ENCODE peak calls at places on chromosomes 12 and 14, in eight cellular contexts. One of them, this sample, is unnamed.

GRCh38 chr12:4118017-4118510 is 155.5 kb upstream of the CCND2 start:
- DNase-seq in A549: no peak
- DNase-seq in choroid plexus epithelial cell: peak
- DNase-seq in H4: no peak
- DNase-seq in iPS-NIHi11: no peak
- DNase-seq in Right ventricle myocardium inferior: peak
- DNase-seq in renal cortical epithelial cell: peak
- DNase-seq in PC-3: no peak
- DNase-seq in this sample: no peak

GRCh38 chr14:65228436-65228835 is 126.1 kb upstream of the MAX start:
- DNase-seq in A549: no peak
- DNase-seq in choroid plexus epithelial cell: no peak
- DNase-seq in H4: no peak
- DNase-seq in iPS-NIHi11: no peak
- DNase-seq in Right ventricle myocardium inferior: no peak
- DNase-seq in renal cortical epithelial cell: no peak
- DNase-seq in PC-3: no peak
- DNase-seq in this sample: no peak

GRCh38 chr12:116879509-116880212 is 1.6 kb downstream of the HRK start:
- DNase-seq in A549: no peak
- DNase-seq in choroid plexus epithelial cell: no peak
- DNase-seq in H4: no peak
- DNase-seq in iPS-NIHi11: no peak
- DNase-seq in Right ventricle myocardium inferior: no peak
- DNase-seq in renal cortical epithelial cell: no peak
- DNase-seq in PC-3: no peak
- DNase-seq in this sample: no peak

GRCh38 chr12:68823711-68824110 is 15.7 kb downstream of the MDM2 start:
- DNase-seq in A549: no peak
- DNase-seq in choroid plexus epithelial cell: peak
- DNase-seq in H4: no peak
- DNase-seq in iPS-NIHi11: no peak
- DNase-seq in Right ventricle myocardium inferior: no peak
- DNase-seq in renal cortical epithelial cell: no peak
- DNase-seq in PC-3: no peak
- DNase-seq in this sample: no peak

GRCh38 chr12:90816353-90817089 is 138.5 kb downstream of the CCER1 start:
- DNase-seq in A549: no peak
- DNase-seq in choroid plexus epithelial cell: peak
- DNase-seq in H4: no peak
- DNase-seq in iPS-NIHi11: no peak
- DNase-seq in Right ventricle myocardium inferior: no peak
- DNase-seq in renal cortical epithelial cell: peak
- DNase-seq in PC-3: peak
- DNase-seq in this sample: no peak

GRCh38 chr12:49667319-49668090 is 39.7 kb downstream of the FMNL3 start:
- DNase-seq in A549: no peak
- DNase-seq in choroid plexus epithelial cell: peak
- DNase-seq in H4: no peak
- DNase-seq in iPS-NIHi11: no peak
- DNase-seq in Right ventricle myocardium inferior: no peak
- DNase-seq in renal cortical epithelial cell: peak
- DNase-seq in PC-3: no peak
- DNase-seq in this sample: no peak

GRCh38 chr12:131783915-131784541 is 44.2 kb upstream of the MMP17 start:
- DNase-seq in A549: peak
- DNase-seq in choroid plexus epithelial cell: peak
- DNase-seq in H4: peak
- DNase-seq in iPS-NIHi11: peak
- DNase-seq in Right ventricle myocardium inferior: no peak
- DNase-seq in renal cortical epithelial cell: peak
- DNase-seq in PC-3: peak
- DNase-seq in this sample: peak

GRCh38 chr14:96121660-96122395 is 82.7 kb downstream of the C14orf132 start:
- DNase-seq in A549: no peak
- DNase-seq in choroid plexus epithelial cell: peak
- DNase-seq in H4: no peak
- DNase-seq in iPS-NIHi11: no peak
- DNase-seq in Right ventricle myocardium inferior: no peak
- DNase-seq in renal cortical epithelial cell: peak
- DNase-seq in PC-3: no peak
- DNase-seq in this sample: no peak

GRCh38 chr14:37864861-37865718 is 269.7 kb downstream of the TTC6 start:
- DNase-seq in A549: no peak
- DNase-seq in choroid plexus epithelial cell: peak
- DNase-seq in H4: peak
- DNase-seq in iPS-NIHi11: no peak
- DNase-seq in Right ventricle myocardium inferior: no peak
- DNase-seq in renal cortical epithelial cell: peak
- DNase-seq in PC-3: peak
- DNase-seq in this sample: peak

GRCh38 chr12:53733051-53733812 is 6.0 kb upstream of the CALCOCO1 start:
- DNase-seq in A549: no peak
- DNase-seq in choroid plexus epithelial cell: peak
- DNase-seq in H4: no peak
- DNase-seq in iPS-NIHi11: no peak
- DNase-seq in Right ventricle myocardium inferior: no peak
- DNase-seq in renal cortical epithelial cell: peak
- DNase-seq in PC-3: peak
- DNase-seq in this sample: no peak

GRCh38 chr14:73998736-73999135 is 20.4 kb downstream of the ENTPD5 start:
- DNase-seq in A549: no peak
- DNase-seq in choroid plexus epithelial cell: no peak
- DNase-seq in H4: no peak
- DNase-seq in iPS-NIHi11: no peak
- DNase-seq in Right ventricle myocardium inferior: no peak
- DNase-seq in renal cortical epithelial cell: no peak
- DNase-seq in PC-3: no peak
- DNase-seq in this sample: no peak

GRCh38 chr12:126481688-126482087 is 1416.5 kb downstream of the AACS start:
- DNase-seq in A549: no peak
- DNase-seq in choroid plexus epithelial cell: no peak
- DNase-seq in H4: no peak
- DNase-seq in iPS-NIHi11: no peak
- DNase-seq in Right ventricle myocardium inferior: no peak
- DNase-seq in renal cortical epithelial cell: no peak
- DNase-seq in PC-3: no peak
- DNase-seq in this sample: no peak

GRCh38 chr14:103385994-103386491 is 828 bp downstream of the MARK3 start:
- DNase-seq in A549: no peak
- DNase-seq in choroid plexus epithelial cell: peak
- DNase-seq in H4: no peak
- DNase-seq in iPS-NIHi11: peak
- DNase-seq in Right ventricle myocardium inferior: no peak
- DNase-seq in renal cortical epithelial cell: peak
- DNase-seq in PC-3: peak
- DNase-seq in this sample: peak

GRCh38 chr12:94813314-94813713 is 163.0 kb upstream of the TMCC3 start:
- DNase-seq in A549: no peak
- DNase-seq in choroid plexus epithelial cell: peak
- DNase-seq in H4: peak
- DNase-seq in iPS-NIHi11: no peak
- DNase-seq in Right ventricle myocardium inferior: no peak
- DNase-seq in renal cortical epithelial cell: peak
- DNase-seq in PC-3: peak
- DNase-seq in this sample: no peak

GRCh38 chr14:64541261-64541970 is 875 bp downstream of the HSPA2 start:
- DNase-seq in A549: no peak
- DNase-seq in choroid plexus epithelial cell: peak
- DNase-seq in H4: no peak
- DNase-seq in iPS-NIHi11: no peak
- DNase-seq in Right ventricle myocardium inferior: no peak
- DNase-seq in renal cortical epithelial cell: no peak
- DNase-seq in PC-3: no peak
- DNase-seq in this sample: no peak

GRCh38 chr14:93263416-93263815 is 56.4 kb downstream of the UBR7 start:
- DNase-seq in A549: no peak
- DNase-seq in choroid plexus epithelial cell: peak
- DNase-seq in H4: no peak
- DNase-seq in iPS-NIHi11: no peak
- DNase-seq in Right ventricle myocardium inferior: no peak
- DNase-seq in renal cortical epithelial cell: peak
- DNase-seq in PC-3: peak
- DNase-seq in this sample: no peak

GRCh38 chr14:74618078-74618952 is 6.3 kb upstream of the LTBP2 start:
- DNase-seq in A549: peak
- DNase-seq in choroid plexus epithelial cell: peak
- DNase-seq in H4: peak
- DNase-seq in iPS-NIHi11: no peak
- DNase-seq in Right ventricle myocardium inferior: no peak
- DNase-seq in renal cortical epithelial cell: peak
- DNase-seq in PC-3: peak
- DNase-seq in this sample: peak

GRCh38 chr14:102050625-102051024 is 36.2 kb downstream of the HSP90AA1 start:
- DNase-seq in A549: no peak
- DNase-seq in choroid plexus epithelial cell: no peak
- DNase-seq in H4: no peak
- DNase-seq in iPS-NIHi11: peak
- DNase-seq in Right ventricle myocardium inferior: no peak
- DNase-seq in renal cortical epithelial cell: no peak
- DNase-seq in PC-3: no peak
- DNase-seq in this sample: peak

GRCh38 chr12:90020436-90020835 is 311.8 kb upstream of the ATP2B1 start:
- DNase-seq in A549: no peak
- DNase-seq in choroid plexus epithelial cell: no peak
- DNase-seq in H4: no peak
- DNase-seq in iPS-NIHi11: no peak
- DNase-seq in Right ventricle myocardium inferior: no peak
- DNase-seq in renal cortical epithelial cell: no peak
- DNase-seq in PC-3: no peak
- DNase-seq in this sample: no peak

GRCh38 chr14:88346048-88346639 is 23.1 kb upstream of the KCNK10 start:
- DNase-seq in A549: no peak
- DNase-seq in choroid plexus epithelial cell: no peak
- DNase-seq in H4: peak
- DNase-seq in iPS-NIHi11: no peak
- DNase-seq in Right ventricle myocardium inferior: no peak
- DNase-seq in renal cortical epithelial cell: no peak
- DNase-seq in PC-3: peak
- DNase-seq in this sample: no peak

GRCh38 chr14:56216631-56217379 is 98.6 kb downstream of the PELI2 start:
- DNase-seq in A549: no peak
- DNase-seq in choroid plexus epithelial cell: peak
- DNase-seq in H4: no peak
- DNase-seq in iPS-NIHi11: no peak
- DNase-seq in Right ventricle myocardium inferior: peak
- DNase-seq in renal cortical epithelial cell: peak
- DNase-seq in PC-3: no peak
- DNase-seq in this sample: peak

GRCh38 chr12:130945793-130946492 is 7.8 kb upstream of the ADGRD1 start:
- DNase-seq in A549: no peak
- DNase-seq in choroid plexus epithelial cell: peak
- DNase-seq in H4: no peak
- DNase-seq in iPS-NIHi11: no peak
- DNase-seq in Right ventricle myocardium inferior: no peak
- DNase-seq in renal cortical epithelial cell: no peak
- DNase-seq in PC-3: no peak
- DNase-seq in this sample: no peak

GRCh38 chr14:68927089-68927488 is 52.0 kb downstream of the ACTN1 start:
- DNase-seq in A549: no peak
- DNase-seq in choroid plexus epithelial cell: no peak
- DNase-seq in H4: no peak
- DNase-seq in iPS-NIHi11: no peak
- DNase-seq in Right ventricle myocardium inferior: peak
- DNase-seq in renal cortical epithelial cell: no peak
- DNase-seq in PC-3: no peak
- DNase-seq in this sample: no peak

GRCh38 chr12:12010277-12011031 is 60.3 kb upstream of the BCL2L14 start:
- DNase-seq in A549: no peak
- DNase-seq in choroid plexus epithelial cell: peak
- DNase-seq in H4: peak
- DNase-seq in iPS-NIHi11: no peak
- DNase-seq in Right ventricle myocardium inferior: peak
- DNase-seq in renal cortical epithelial cell: peak
- DNase-seq in PC-3: peak
- DNase-seq in this sample: peak

GRCh38 chr12:13234045-13234641 is 37.6 kb downstream of the EMP1 start:
- DNase-seq in A549: peak
- DNase-seq in choroid plexus epithelial cell: peak
- DNase-seq in H4: peak
- DNase-seq in iPS-NIHi11: peak
- DNase-seq in Right ventricle myocardium inferior: no peak
- DNase-seq in renal cortical epithelial cell: peak
- DNase-seq in PC-3: peak
- DNase-seq in this sample: peak

GRCh38 chr12:75444444-75445136 is 36.0 kb upstream of the GLIPR1 start:
- DNase-seq in A549: peak
- DNase-seq in choroid plexus epithelial cell: peak
- DNase-seq in H4: no peak
- DNase-seq in iPS-NIHi11: no peak
- DNase-seq in Right ventricle myocardium inferior: no peak
- DNase-seq in renal cortical epithelial cell: peak
- DNase-seq in PC-3: peak
- DNase-seq in this sample: no peak

GRCh38 chr14:78566017-78566858 is 396.1 kb downstream of the NRXN3 start:
- DNase-seq in A549: peak
- DNase-seq in choroid plexus epithelial cell: peak
- DNase-seq in H4: peak
- DNase-seq in iPS-NIHi11: peak
- DNase-seq in Right ventricle myocardium inferior: peak
- DNase-seq in renal cortical epithelial cell: peak
- DNase-seq in PC-3: peak
- DNase-seq in this sample: peak

GRCh38 chr12:112997506-112997905 is 19.2 kb downstream of the OAS2 start:
- DNase-seq in A549: no peak
- DNase-seq in choroid plexus epithelial cell: no peak
- DNase-seq in H4: no peak
- DNase-seq in iPS-NIHi11: no peak
- DNase-seq in Right ventricle myocardium inferior: no peak
- DNase-seq in renal cortical epithelial cell: no peak
- DNase-seq in PC-3: no peak
- DNase-seq in this sample: no peak

GRCh38 chr14:76761849-76762616 is 765 bp downstream of the VASH1 start:
- DNase-seq in A549: no peak
- DNase-seq in choroid plexus epithelial cell: no peak
- DNase-seq in H4: no peak
- DNase-seq in iPS-NIHi11: no peak
- DNase-seq in Right ventricle myocardium inferior: no peak
- DNase-seq in renal cortical epithelial cell: no peak
- DNase-seq in PC-3: no peak
- DNase-seq in this sample: no peak

This sample was measured in A673.